ENCODE peak calls at places on chromosome 1, in seven cellular contexts. K is fibroblast of lung, C is GM23338, A is AG04450, O is esophagus muscularis mucosa, W is IMR-90, T is endodermal cell. P is an unnamed sample.
A peak's percentile ranks its signal among the peaks of the same experiment; 100 is the strongest.

GRCh38 chr1:88398338-88398737 is 285.7 kb upstream of the PKN2 start:
- DNase-seq in K (no peak), C (no peak), A (no peak), O (no peak), W (no peak), T (no peak), P (no peak)

GRCh38 chr1:172582889-172583288 is 49.9 kb downstream of the SUCO start:
- DNase-seq in K (no peak), C (no peak), A (no peak), O (no peak), W (no peak), T (no peak), P (no peak)

GRCh38 chr1:65170511-65171142 is 22.6 kb downstream of the AK4 start:
- DNase-seq in K (peak; percentile 81), C (no peak), A (no peak), O (no peak), W (peak; percentile 42), T (no peak), P (no peak)

GRCh38 chr1:91018006-91018405 is 3.8 kb downstream of the ZNF644 start:
- DNase-seq in K (peak; percentile 38), C (peak; percentile 57), A (no peak), O (no peak), W (no peak), T (no peak), P (no peak)

GRCh38 chr1:160779662-160780397 is 16.1 kb upstream of the LY9 start:
- DNase-seq in K (no peak), C (peak; percentile 86), A (no peak), O (no peak), W (no peak), T (peak; percentile 89), P (peak; percentile 76)

GRCh38 chr1:39528082-39528481 is 36.6 kb downstream of the BMP8A start:
- DNase-seq in K (no peak), C (no peak), A (no peak), O (no peak), W (no peak), T (no peak), P (no peak)

GRCh38 chr1:52368383-52369172 is 2.6 kb upstream of the CC2D1B start:
- DNase-seq in K (peak; percentile 35), C (peak; percentile 86), A (no peak), O (no peak), W (peak; percentile 32), T (peak; percentile 88), P (peak; percentile 92)

GRCh38 chr1:235270625-235271024 is 57.4 kb downstream of the ARID4B start:
- DNase-seq in K (peak; percentile 35), C (peak; percentile 67), A (no peak), O (no peak), W (peak; percentile 45), T (no peak), P (peak; percentile 36)

GRCh38 chr1:206808615-206809014 is 36.3 kb upstream of the IL10 start:
- DNase-seq in K (peak; percentile 45), C (peak; percentile 67), A (no peak), O (no peak), W (peak; percentile 57), T (peak; percentile 80), P (no peak)

GRCh38 chr1:212225416-212225815 is 59.8 kb upstream of the PPP2R5A start:
- DNase-seq in K (peak; percentile 5), C (peak; percentile 30), A (no peak), O (no peak), W (no peak), T (no peak), P (no peak)

GRCh38 chr1:180501865-180502360 is 464 bp downstream of the ACBD6 start:
- DNase-seq in K (no peak), C (peak; percentile 84), A (no peak), O (no peak), W (no peak), T (peak; percentile 95), P (no peak)

GRCh38 chr1:97943354-97943753 is 22.5 kb upstream of the DPYD start:
- DNase-seq in K (peak; percentile 34), C (no peak), A (no peak), O (no peak), W (peak; percentile 78), T (no peak), P (no peak)

DNA sequence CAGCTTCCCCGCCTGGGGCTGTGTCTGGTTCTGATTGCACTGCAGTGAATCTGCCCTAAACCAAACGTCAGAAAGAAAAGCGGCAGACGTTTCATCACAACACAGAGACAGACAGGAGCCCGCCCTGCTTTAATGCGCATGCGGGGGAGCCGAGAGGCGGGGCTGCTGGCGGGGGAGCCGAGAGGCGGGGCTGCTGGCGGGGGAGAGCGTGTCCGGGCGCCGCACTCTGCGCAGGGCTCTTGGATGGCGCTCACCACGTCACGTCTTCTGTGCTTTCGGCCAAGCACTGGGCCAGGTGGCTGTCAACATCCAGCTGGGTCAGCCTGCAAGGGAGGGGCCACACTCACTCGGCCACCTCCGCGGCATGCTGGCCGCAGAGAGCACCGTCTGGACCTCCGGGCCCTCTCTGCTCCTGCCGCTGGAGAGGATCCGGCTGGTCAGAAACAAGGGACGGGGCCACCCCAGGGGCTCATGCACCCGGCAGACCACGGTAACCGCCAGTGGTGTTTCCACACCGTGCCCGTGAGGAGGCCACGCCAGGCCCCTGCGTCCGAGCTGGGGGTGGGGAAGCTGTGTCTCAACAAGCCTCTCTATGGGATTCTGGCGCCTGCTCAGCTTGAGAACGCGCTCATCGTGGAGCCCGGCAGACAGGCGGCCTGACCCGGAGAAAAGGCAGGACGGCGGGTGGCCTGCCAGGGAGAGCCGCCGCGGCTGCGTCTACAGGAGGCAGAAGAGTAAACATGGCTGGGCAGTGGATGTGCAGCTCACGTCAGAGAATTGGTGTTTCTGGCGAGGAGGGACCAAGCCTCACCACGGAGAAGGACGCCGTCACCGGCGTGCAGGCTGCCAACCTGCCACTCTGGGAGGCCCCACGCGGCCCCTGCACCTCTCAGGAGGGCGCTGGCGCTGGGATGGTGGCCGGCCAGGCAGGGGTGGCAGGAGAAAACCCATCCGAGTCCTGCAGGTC is 4.8 kb downstream of the FAAP20 start:
- DNase-seq in K (peak; percentile 96), C (peak; percentile 94), A (peak; percentile 90), O (peak; percentile 98), W (peak; percentile 96), T (peak; percentile 97), P (peak; percentile 98)
- H3K4me3 ChIP-seq in K (peak overlapping the region; percentile 63), C (peak overlapping the region; percentile 49), A (peak overlapping the region; percentile 64), O (peak overlapping the region; percentile 63), W (peak overlapping the region; percentile 42), T (peak overlapping the region; percentile 66), P (peak overlapping the region; percentile 42)

DNA sequence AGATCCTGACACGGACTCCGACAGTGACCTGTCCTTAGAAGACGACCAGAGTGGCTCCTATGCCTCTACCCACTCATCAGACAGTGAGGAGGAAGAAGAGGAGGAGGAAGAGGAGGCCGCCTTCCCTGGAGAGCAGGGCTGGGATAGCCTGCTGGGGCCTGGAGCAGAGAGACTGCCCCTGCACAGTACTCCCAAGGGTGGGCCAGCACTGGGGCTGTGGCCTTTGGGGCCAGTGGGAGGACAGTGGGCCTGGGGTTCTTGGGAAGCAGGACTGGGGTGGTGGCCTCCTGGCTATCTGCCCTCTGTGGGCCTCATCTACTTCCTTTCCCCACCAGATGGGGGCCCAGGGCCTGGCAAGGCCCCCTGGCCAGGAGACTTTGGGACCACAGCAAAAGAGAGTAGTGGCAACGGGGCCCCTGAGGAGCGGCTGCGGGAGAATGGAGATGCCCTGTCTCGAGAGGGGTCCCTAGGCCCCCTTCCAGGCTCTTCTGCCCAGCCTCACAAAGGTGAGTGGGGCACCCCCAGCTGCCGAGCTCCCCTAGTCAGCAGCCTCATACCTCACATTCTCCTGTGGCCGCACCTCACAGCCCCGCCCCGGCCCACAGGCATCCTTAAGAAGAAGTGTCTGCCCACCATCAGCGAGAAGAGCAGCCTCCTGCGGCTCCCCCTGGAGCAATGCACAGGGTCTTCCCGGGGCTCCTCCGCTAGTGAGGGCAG is 10.0 kb downstream of the PSRC1 start:
- DNase-seq in K (no peak), C (no peak), A (no peak), O (no peak), W (no peak), T (no peak), P (peak; percentile 69)
- H3K4me3 ChIP-seq in K (no peak overlapping the region), C (no peak overlapping the region), A (no peak overlapping the region), O (no peak overlapping the region), W (no peak overlapping the region), T (no peak overlapping the region), P (no peak overlapping the region)

DNA sequence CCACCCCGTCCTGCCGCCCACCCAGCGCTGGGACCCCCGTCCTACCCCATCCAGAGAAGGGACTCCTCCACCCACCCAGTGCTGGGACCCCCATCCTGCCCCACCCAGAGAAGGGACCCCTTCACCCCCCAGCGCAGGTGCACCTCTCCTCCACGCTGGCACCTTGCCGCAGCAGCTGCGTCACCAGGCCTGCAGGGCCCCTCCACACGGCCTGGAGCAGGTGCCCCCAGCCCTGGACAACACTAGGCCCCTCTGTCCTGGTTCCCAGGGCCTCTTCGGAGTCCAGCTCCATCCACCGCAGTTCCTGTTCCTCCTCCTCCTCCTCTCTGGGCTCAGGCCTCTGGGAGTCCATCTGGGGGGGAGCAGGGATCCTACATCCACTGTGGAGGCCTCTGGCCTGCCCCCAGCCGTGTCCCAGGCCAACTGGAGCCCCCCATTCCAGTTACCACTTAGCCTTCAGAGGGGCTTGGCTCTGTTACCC is 382 bp downstream of the ANKRD65 start:
- DNase-seq in K (no peak), C (no peak), A (no peak), O (no peak), W (no peak), T (peak; percentile 57), P (peak; percentile 59)
- H3K4me3 ChIP-seq in K (no peak overlapping the region), C (no peak overlapping the region), A (no peak overlapping the region), O (peak overlapping the region; percentile 53), W (no peak overlapping the region), T (no peak overlapping the region), P (no peak overlapping the region)

GRCh38 chr1:175178056-175178455 is 14.5 kb downstream of the KIAA0040 start:
- DNase-seq in K (no peak), C (peak; percentile 18), A (no peak), O (no peak), W (no peak), T (no peak), P (no peak)

GRCh38 chr1:175183586-175183985 is 9.0 kb downstream of the KIAA0040 start:
- DNase-seq in K (no peak), C (peak; percentile 33), A (no peak), O (no peak), W (no peak), T (peak; percentile 75), P (peak; percentile 26)

GRCh38 chr1:175182347-175182746 is 10.2 kb downstream of the KIAA0040 start:
- DNase-seq in K (no peak), C (no peak), A (no peak), O (no peak), W (no peak), T (no peak), P (no peak)

GRCh38 chr1:175178456-175178855 is 14.1 kb downstream of the KIAA0040 start:
- DNase-seq in K (no peak), C (no peak), A (no peak), O (no peak), W (no peak), T (no peak), P (no peak)

DNA sequence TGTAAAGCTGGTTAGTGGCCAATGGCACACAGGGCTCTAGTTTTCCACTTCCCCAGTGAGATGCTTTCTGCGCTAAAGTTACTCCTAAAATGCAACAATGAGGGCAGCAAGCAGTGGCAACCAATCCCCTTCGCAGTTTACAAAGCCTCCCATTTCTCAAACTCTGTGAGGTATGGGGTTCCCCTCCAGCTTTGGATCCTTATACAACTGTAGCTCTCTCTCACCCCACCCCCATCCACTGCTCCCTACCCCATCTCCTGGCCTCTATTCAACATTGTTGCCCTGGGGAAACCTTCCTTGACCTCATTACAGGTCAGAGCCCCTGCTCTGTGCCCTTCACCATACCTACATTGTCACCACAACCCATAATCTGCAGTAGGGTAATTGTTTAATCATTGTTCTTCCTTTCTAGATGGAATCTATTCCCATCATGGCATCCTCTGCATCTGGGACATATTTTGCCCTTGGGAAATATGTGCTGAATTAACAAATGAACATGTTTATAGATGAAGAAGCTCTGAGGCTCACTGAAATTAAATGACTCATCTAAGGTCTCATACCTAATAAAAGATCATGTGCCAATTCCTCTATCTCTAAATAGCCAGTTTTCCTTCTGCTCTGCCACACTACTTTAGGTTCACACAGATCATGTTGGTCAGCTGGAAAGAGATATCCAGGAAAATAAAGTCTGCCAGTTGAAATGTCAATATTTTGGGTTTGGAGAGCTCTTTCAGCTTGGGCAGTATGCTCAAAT is 12.6 kb downstream of the KIAA0040 start:
- DNase-seq in K (no peak), C (no peak), A (no peak), O (no peak), W (no peak), T (no peak), P (no peak)
- H3K4me3 ChIP-seq in K (no peak overlapping the region), C (no peak overlapping the region), A (no peak overlapping the region), O (no peak overlapping the region), W (no peak overlapping the region), T (no peak overlapping the region), P (no peak overlapping the region)